ENCODE peak calls at places on chromosome 16, in ten cellular contexts. D is left ventricle myocardium inferior, K is AG04450, J is coronary artery, R is neural progenitor cell, Z is A673, V is cardiac muscle cell, Q is IMR-90, Y is substantia nigra, C is colonic mucosa. A is an unnamed sample.

GRCh38 chr16:46650224-46650623 is 29.0 kb upstream of the SHCBP1 start:
- DNase-seq in D (no peak), K (peak; percentile 48), J (no peak), R (no peak), Z (no peak), V (peak; percentile 52), Q (peak; percentile 80), Y (no peak), C (no peak), A (peak; percentile 11)

GRCh38 chr16:30434852-30435251 is 5.0 kb upstream of the DCTPP1 start:
- DNase-seq in D (no peak), K (no peak), J (no peak), R (no peak), Z (no peak), V (no peak), Q (no peak), Y (no peak), C (no peak), A (no peak)

GRCh38 chr16:89042711-89043551 is 50.7 kb upstream of the ACSF3 start:
- DNase-seq in D (no peak), K (no peak), J (no peak), R (no peak), Z (no peak), V (no peak), Q (no peak), Y (no peak), C (no peak), A (peak; percentile 3)

GRCh38 chr16:80594756-80595155 is 54.0 kb downstream of the DYNLRB2 start:
- DNase-seq in D (no peak), K (no peak), J (no peak), R (no peak), Z (no peak), V (no peak), Q (peak; percentile 17), Y (no peak), C (no peak), A (no peak)

GRCh38 chr16:13110124-13110796 is 208.9 kb downstream of the SHISA9 start:
- DNase-seq in D (no peak), K (no peak), J (peak; percentile 82), R (peak; percentile 56), Z (no peak), V (no peak), Q (no peak), Y (no peak), C (no peak), A (no peak)

GRCh38 chr16:61891460-61891859 is 144.8 kb downstream of the CDH8 start:
- DNase-seq in D (no peak), K (no peak), J (no peak), R (no peak), Z (no peak), V (no peak), Q (no peak), Y (no peak), C (no peak), A (no peak)

GRCh38 chr16:3650631-3651265 is 3.7 kb upstream of the DNASE1 start:
- DNase-seq in D (no peak), K (no peak), J (peak; percentile 36), R (no peak), Z (no peak), V (no peak), Q (no peak), Y (no peak), C (peak; percentile 17), A (no peak)

GRCh38 chr16:1990336-1991134 is 765 bp downstream of the SYNGR3 start:
- DNase-seq in D (no peak), K (no peak), J (no peak), R (peak; percentile 86), Z (no peak), V (no peak), Q (no peak), Y (no peak), C (peak; percentile 68), A (no peak)

GRCh38 chr16:88810166-88810867 is 1.4 kb downstream of the APRT start:
- DNase-seq in D (no peak), K (no peak), J (no peak), R (no peak), Z (peak; percentile 63), V (no peak), Q (no peak), Y (no peak), C (no peak), A (no peak)

GRCh38 chr16:12262454-12263180 is 286.1 kb downstream of the SNX29 start:
- DNase-seq in D (no peak), K (no peak), J (no peak), R (no peak), Z (no peak), V (no peak), Q (peak; percentile 29), Y (no peak), C (peak; percentile 73), A (no peak)

GRCh38 chr16:22016927-22017326 is 9.0 kb downstream of the MOSMO start:
- DNase-seq in D (no peak), K (no peak), J (no peak), R (no peak), Z (no peak), V (no peak), Q (no peak), Y (no peak), C (no peak), A (no peak)

DNA sequence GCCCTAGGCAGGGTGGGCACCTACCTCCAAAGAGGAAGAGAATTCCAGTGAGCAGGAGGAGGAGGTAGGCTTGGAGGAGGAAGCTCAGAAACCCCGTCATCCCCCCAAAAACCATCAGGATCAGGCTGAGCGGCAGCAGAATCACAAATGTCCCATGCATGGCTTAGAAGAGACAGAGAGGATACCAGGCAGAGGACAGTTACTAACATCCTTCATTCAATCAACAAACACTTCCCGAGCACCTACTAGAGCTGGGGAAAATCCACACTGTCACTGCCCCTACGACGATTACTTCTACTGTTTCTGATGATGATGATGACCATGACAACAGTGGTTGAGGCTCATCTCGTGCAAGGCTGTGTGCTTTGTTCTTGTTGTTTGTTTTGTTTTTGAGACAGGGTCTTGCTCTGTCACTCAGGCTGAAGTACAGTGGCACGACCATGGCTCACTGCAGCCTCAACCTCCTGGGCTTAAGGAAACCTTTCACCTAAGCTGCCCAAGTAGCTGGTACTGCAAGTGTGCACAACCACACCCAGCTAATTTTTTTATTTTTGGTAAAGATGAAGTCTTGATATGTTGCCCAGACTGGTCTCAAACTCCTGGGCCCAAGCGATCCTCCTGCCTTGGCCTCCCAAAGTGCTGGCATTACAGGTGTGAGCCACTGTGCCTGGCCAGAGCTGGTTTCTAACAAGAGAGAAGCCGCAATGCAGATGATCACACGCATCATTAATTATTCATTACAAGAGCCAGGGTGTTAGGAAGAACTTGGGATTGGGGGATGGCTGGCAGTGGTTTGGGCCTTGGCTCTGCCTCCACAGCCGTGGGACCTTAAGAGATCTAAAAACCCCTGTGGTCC is 18.0 kb downstream of the TMEM114 start:
- DNase-seq in D (no peak), K (no peak), J (no peak), R (no peak), Z (peak; percentile 5), V (no peak), Q (no peak), Y (no peak), C (no peak), A (no peak)
- H3K27ac ChIP-seq in D (no peak overlapping the region), K (no peak overlapping the region), J (no peak overlapping the region), R (no peak overlapping the region), Z (peak overlapping the region; percentile 100), V (no peak overlapping the region), Q (no peak overlapping the region), Y (no peak overlapping the region), C (no peak overlapping the region), A (no peak overlapping the region)

DNA sequence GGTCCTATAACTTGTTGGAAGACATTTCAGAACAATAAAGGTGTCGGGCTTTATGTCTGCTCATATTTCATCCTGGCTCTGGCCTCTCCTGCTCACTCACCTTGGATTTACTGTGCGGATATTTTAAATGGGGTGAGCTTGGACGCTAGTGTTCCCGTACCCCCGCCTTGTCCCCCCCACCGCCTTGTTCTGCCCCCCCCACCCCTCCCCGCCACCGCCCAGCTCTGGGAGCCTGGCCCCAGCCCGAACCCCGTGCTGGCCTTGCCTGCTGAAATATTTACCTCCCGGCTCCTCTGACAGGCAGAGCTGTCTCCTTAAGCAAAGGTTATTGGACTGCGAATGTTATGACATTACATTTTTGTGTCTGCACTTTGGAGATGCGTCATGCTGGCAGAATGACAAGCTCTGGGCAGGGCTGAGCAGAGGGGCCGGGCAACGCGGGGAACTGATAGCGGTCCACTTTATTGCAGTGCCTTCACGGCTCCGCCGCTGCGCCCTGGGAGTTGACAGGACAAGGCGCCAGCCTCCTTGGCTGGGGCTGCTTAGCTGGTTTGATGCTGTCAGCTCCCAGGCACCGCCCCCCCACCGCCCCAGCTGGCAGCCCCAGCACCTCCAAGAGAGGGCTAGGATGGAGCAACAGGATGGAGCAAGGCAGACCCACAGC is 222.5 kb upstream of the GSE1 start:
- DNase-seq in D (peak; percentile 68), K (peak; percentile 87), J (peak; percentile 86), R (no peak), Z (peak; percentile 74), V (peak; percentile 95), Q (peak; percentile 95), Y (no peak), C (peak; percentile 89), A (peak; percentile 55)
- H3K27ac ChIP-seq in D (peak overlapping the region; percentile 44), K (peak overlapping the region; percentile 39), J (no peak overlapping the region), R (no peak overlapping the region), Z (no peak overlapping the region), V (peak overlapping the region; percentile 66), Q (peak overlapping the region; percentile 44), Y (no peak overlapping the region), C (no peak overlapping the region), A (no peak overlapping the region)

GRCh38 chr16:78987676-78988075 is 612.9 kb downstream of the MAF start:
- DNase-seq in D (no peak), K (no peak), J (no peak), R (no peak), Z (no peak), V (no peak), Q (no peak), Y (no peak), C (no peak), A (no peak)

GRCh38 chr16:78984887-78985464 is 615.6 kb downstream of the MAF start:
- DNase-seq in D (peak; percentile 44), K (no peak), J (no peak), R (no peak), Z (peak; percentile 24), V (no peak), Q (no peak), Y (no peak), C (no peak), A (peak; percentile 30)

GRCh38 chr16:78985736-78986605 is 614.6 kb downstream of the MAF start:
- DNase-seq in D (no peak), K (no peak), J (no peak), R (no peak), Z (no peak), V (no peak), Q (no peak), Y (no peak), C (no peak), A (no peak)

GRCh38 chr16:78982344-78982743 is 618.2 kb downstream of the MAF start:
- DNase-seq in D (no peak), K (no peak), J (no peak), R (no peak), Z (no peak), V (no peak), Q (no peak), Y (no peak), C (no peak), A (no peak)

GRCh38 chr16:78984324-78984723 is 616.2 kb downstream of the MAF start:
- DNase-seq in D (no peak), K (no peak), J (no peak), R (no peak), Z (no peak), V (no peak), Q (no peak), Y (no peak), C (peak; percentile 35), A (no peak)
- H3K27ac ChIP-seq in D (no peak overlapping the region), K (no peak overlapping the region), J (no peak overlapping the region), R (no peak overlapping the region), Z (no peak overlapping the region), V (no peak overlapping the region), Q (no peak overlapping the region), Y (no peak overlapping the region), C (no peak overlapping the region), A (no peak overlapping the region)

GRCh38 chr16:4911831-4912422 is 25.0 kb downstream of the PPL start:
- DNase-seq in D (no peak), K (no peak), J (no peak), R (no peak), Z (no peak), V (peak; percentile 60), Q (peak; percentile 33), Y (no peak), C (no peak), A (no peak)
- H3K27ac ChIP-seq in D (no peak overlapping the region), K (no peak overlapping the region), J (no peak overlapping the region), R (no peak overlapping the region), Z (no peak overlapping the region), V (no peak overlapping the region), Q (no peak overlapping the region), Y (no peak overlapping the region), C (no peak overlapping the region), A (no peak overlapping the region)